ENCODE peak calls at places on chromosomes 16 and 17, in eight cellular contexts. Z is Peyer's patch, M is right lobe of liver, W is progenitor cell of endocrine pancreas, Q is brain microvascular endothelial cell, J is PC-3, B is tibial artery, S is neural crest cell. H is an unnamed sample.

GRCh38 chr16:69820926-69821541 is 58.9 kb downstream of the WWP2 start:
- DNase-seq in Z (peak), M (no peak), W (no peak), Q (no peak), J (no peak), B (peak), S (no peak), H (no peak)

GRCh38 chr16:27826081-27826892 is 237.2 kb downstream of the GSG1L start:
- DNase-seq in Z (no peak), M (no peak), W (no peak), Q (no peak), J (no peak), B (no peak), S (no peak), H (no peak)

GRCh38 chr17:72122668-72123495 is 2.1 kb downstream of the SOX9 start:
- DNase-seq in Z (peak), M (no peak), W (peak), Q (no peak), J (peak), B (peak), S (peak), H (no peak)

GRCh38 chr16:69105501-69106361 is at the start of gene HAS3:
- DNase-seq in Z (peak), M (peak), W (peak), Q (peak), J (peak), B (no peak), S (peak), H (peak)

GRCh38 chr16:47503936-47504335 is 42.8 kb downstream of the PHKB start:
- DNase-seq in Z (peak), M (no peak), W (no peak), Q (peak), J (peak), B (no peak), S (no peak), H (no peak)

GRCh38 chr17:40535924-40536717 is 29.2 kb downstream of the CCR7 start:
- DNase-seq in Z (no peak), M (no peak), W (no peak), Q (no peak), J (no peak), B (peak), S (no peak), H (no peak)

GRCh38 chr17:31295489-31295871 is 1.6 kb downstream of the OMG start:
- DNase-seq in Z (no peak), M (no peak), W (no peak), Q (no peak), J (no peak), B (no peak), S (no peak), H (no peak)

GRCh38 chr16:149024-149675 is 3.3 kb upstream of the HBZ start:
- DNase-seq in Z (no peak), M (peak), W (no peak), Q (peak), J (no peak), B (no peak), S (no peak), H (no peak)

GRCh38 chr17:40371261-40371929 is 6.9 kb upstream of the GJD3 start:
- DNase-seq in Z (no peak), M (no peak), W (no peak), Q (no peak), J (no peak), B (no peak), S (no peak), H (no peak)

GRCh38 chr16:52863000-52863399 is 189.7 kb downstream of the CHD9NB start:
- DNase-seq in Z (no peak), M (no peak), W (no peak), Q (no peak), J (no peak), B (no peak), S (no peak), H (no peak)

GRCh38 chr17:802901-803881 is 21.0 kb downstream of the MRM3 start:
- DNase-seq in Z (no peak), M (no peak), W (no peak), Q (no peak), J (no peak), B (no peak), S (no peak), H (no peak)

GRCh38 chr17:20995164-20995872 is 47.5 kb downstream of the USP22 start:
- DNase-seq in Z (peak), M (no peak), W (no peak), Q (no peak), J (no peak), B (peak), S (no peak), H (no peak)

GRCh38 chr16:65832679-65833078 is 533.8 kb upstream of the CDH5 start:
- DNase-seq in Z (no peak), M (no peak), W (no peak), Q (no peak), J (no peak), B (no peak), S (no peak), H (no peak)

GRCh38 chr16:54588026-54588425 is 301.4 kb upstream of the IRX3 start:
- DNase-seq in Z (no peak), M (no peak), W (no peak), Q (no peak), J (no peak), B (no peak), S (no peak), H (no peak)

GRCh38 chr16:4767872-4768548 is 1.0 kb upstream of the ZNF500 start:
- DNase-seq in Z (no peak), M (no peak), W (no peak), Q (peak), J (no peak), B (peak), S (no peak), H (no peak)

GRCh38 chr16:72786606-72787005 is 261.3 kb downstream of the ZFHX3 start:
- DNase-seq in Z (no peak), M (no peak), W (no peak), Q (no peak), J (no peak), B (no peak), S (no peak), H (no peak)

GRCh38 chr17:70314506-70314905 is 145.2 kb downstream of the KCNJ2 start:
- DNase-seq in Z (no peak), M (no peak), W (no peak), Q (no peak), J (no peak), B (no peak), S (no peak), H (no peak)

GRCh38 chr16:73735018-73735417 is 561.6 kb upstream of the PSMD7 start:
- DNase-seq in Z (no peak), M (no peak), W (no peak), Q (peak), J (peak), B (no peak), S (no peak), H (peak)

GRCh38 chr17:17104494-17104893 is 62.2 kb downstream of the MPRIP start:
- DNase-seq in Z (no peak), M (no peak), W (no peak), Q (no peak), J (no peak), B (no peak), S (no peak), H (no peak)

GRCh38 chr17:32152130-32152529 is 9.8 kb downstream of the RHOT1 start:
- DNase-seq in Z (peak), M (peak), W (no peak), Q (no peak), J (no peak), B (peak), S (no peak), H (no peak)

GRCh38 chr16:23771027-23771426 is 16.2 kb downstream of the CHP2 start:
- DNase-seq in Z (no peak), M (no peak), W (no peak), Q (no peak), J (peak), B (no peak), S (no peak), H (no peak)

GRCh38 chr17:43546317-43547188 is at the start of gene ETV4:
- DNase-seq in Z (peak), M (peak), W (peak), Q (peak), J (peak), B (peak), S (peak), H (peak)

GRCh38 chr16:56530872-56531271 is 11.0 kb upstream of the BBS2 start:
- DNase-seq in Z (no peak), M (no peak), W (no peak), Q (no peak), J (peak), B (no peak), S (no peak), H (no peak)

GRCh38 chr17:57988301-57989010 is 402 bp upstream of the VEZF1 start:
- DNase-seq in Z (peak), M (peak), W (no peak), Q (peak), J (peak), B (peak), S (peak), H (no peak)

GRCh38 chr16:23624092-23624491 is 17.0 kb downstream of the PALB2 start:
- DNase-seq in Z (no peak), M (no peak), W (no peak), Q (no peak), J (no peak), B (no peak), S (no peak), H (no peak)

GRCh38 chr17:27438631-27439030 is 17.6 kb upstream of the KSR1 start:
- DNase-seq in Z (no peak), M (no peak), W (no peak), Q (no peak), J (no peak), B (no peak), S (no peak), H (no peak)

GRCh38 chr17:4947411-4948165 is 742 bp downstream of the PFN1 start:
- DNase-seq in Z (peak), M (peak), W (peak), Q (peak), J (peak), B (peak), S (peak), H (no peak)

GRCh38 chr16:51198349-51198748 is 47.3 kb upstream of the SALL1 start:
- DNase-seq in Z (no peak), M (no peak), W (no peak), Q (no peak), J (no peak), B (no peak), S (no peak), H (no peak)

GRCh38 chr17:9206160-9206988 is 185.1 kb downstream of the NTN1 start:
- DNase-seq in Z (no peak), M (no peak), W (no peak), Q (no peak), J (no peak), B (no peak), S (no peak), H (no peak)

GRCh38 chr17:68790931-68791330 is 164.3 kb downstream of the ABCA8 start:
- DNase-seq in Z (no peak), M (peak), W (no peak), Q (no peak), J (no peak), B (no peak), S (no peak), H (no peak)

GRCh38 chr17:4950075-4950756 is 703 bp upstream of the ENO3 start:
- DNase-seq in Z (peak), M (peak), W (no peak), Q (no peak), J (peak), B (peak), S (no peak), H (no peak)

GRCh38 chr16:46620265-46621005 is 744 bp downstream of the SHCBP1 start:
- DNase-seq in Z (no peak), M (no peak), W (no peak), Q (peak), J (peak), B (no peak), S (no peak), H (no peak)

GRCh38 chr16:15961060-15961511 is 11.7 kb downstream of the ABCC1 start:
- DNase-seq in Z (peak), M (no peak), W (no peak), Q (no peak), J (no peak), B (no peak), S (no peak), H (peak)

GRCh38 chr16:50781043-50781442 is 39.2 kb downstream of the CYLD start:
- DNase-seq in Z (no peak), M (no peak), W (no peak), Q (no peak), J (peak), B (no peak), S (no peak), H (no peak)

GRCh38 chr17:63768433-63768832 is 5.0 kb downstream of the CCDC47 start:
- DNase-seq in Z (no peak), M (no peak), W (no peak), Q (no peak), J (no peak), B (no peak), S (no peak), H (no peak)

GRCh38 chr17:385195-385835 is 32.7 kb upstream of the RPH3AL start:
- DNase-seq in Z (peak), M (peak), W (peak), Q (no peak), J (peak), B (peak), S (no peak), H (no peak)

GRCh38 chr16:57032931-57033330 is 43.6 kb downstream of the NLRC5 start:
- DNase-seq in Z (no peak), M (no peak), W (no peak), Q (no peak), J (no peak), B (no peak), S (no peak), H (peak)

DNA sequence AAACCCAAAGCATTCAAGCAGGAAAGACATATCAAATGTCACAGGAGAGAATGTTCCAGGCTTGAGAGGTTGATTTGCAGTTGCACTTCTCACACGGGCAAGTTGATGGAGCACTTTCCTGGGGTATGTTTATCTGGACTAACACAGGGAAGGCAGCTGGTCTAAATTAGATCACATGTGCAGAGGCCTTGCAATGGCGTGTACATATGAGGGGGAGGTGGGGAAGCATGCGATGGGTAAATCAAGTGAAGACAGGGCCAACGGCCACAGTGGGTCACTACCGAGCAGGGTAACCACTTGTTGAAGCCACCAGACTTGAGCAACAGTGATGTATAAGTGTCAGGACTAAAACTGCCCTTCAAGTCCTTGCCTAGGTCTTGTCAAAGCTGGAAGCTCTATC is 156.6 kb upstream of the MAF start:
- DNase-seq in Z (no peak), M (no peak), W (no peak), Q (no peak), J (no peak), B (no peak), S (no peak), H (no peak)
- TF ChIP-seq CTCF in Z (no peak), M (no peak), W (no peak), Q (peak), J (no peak), B (no peak), S (no peak), H (no peak)

DNA sequence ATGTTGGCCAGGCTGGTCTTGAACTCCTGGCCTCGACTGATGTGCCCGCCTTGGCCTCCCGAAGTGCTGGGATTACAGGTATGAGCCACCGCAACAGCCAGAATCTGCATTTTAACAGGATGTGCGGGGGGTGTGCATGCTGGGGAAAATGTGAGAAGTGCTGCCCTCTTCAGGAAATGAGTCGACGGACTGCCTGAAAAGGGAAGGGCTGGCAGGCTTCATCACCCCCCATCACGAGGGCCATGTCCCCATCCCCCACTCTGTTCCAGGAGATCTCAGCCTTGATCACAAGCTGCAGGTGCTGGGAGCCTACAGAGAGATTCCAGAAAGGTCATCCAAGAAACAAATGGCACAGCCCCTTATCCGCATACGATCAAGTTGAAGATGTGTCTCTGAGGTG is 195.3 kb upstream of the RPL38 start:
- DNase-seq in Z (no peak), M (no peak), W (no peak), Q (no peak), J (peak), B (no peak), S (peak), H (no peak)
- TF ChIP-seq CTCF in Z (no peak), M (peak), W (peak), Q (no peak), J (peak), B (no peak), S (peak), H (no peak)

GRCh38 chr16:84318091-84318975 is 23.7 kb downstream of the WFDC1 start:
- DNase-seq in Z (no peak), M (peak), W (no peak), Q (no peak), J (no peak), B (no peak), S (no peak), H (no peak)
- TF ChIP-seq CTCF in Z (no peak), M (no peak), W (no peak), Q (no peak), J (no peak), B (no peak), S (no peak), H (no peak)

GRCh38 chr16:89491974-89492687 is 1.8 kb upstream of the ANKRD11 start:
- DNase-seq in Z (no peak), M (no peak), W (no peak), Q (no peak), J (no peak), B (no peak), S (no peak), H (no peak)

GRCh38 chr16:89489731-89490385 is 503 bp downstream of the ANKRD11 start:
- DNase-seq in Z (no peak), M (no peak), W (peak), Q (no peak), J (no peak), B (no peak), S (no peak), H (no peak)

GRCh38 chr16:89490386-89491237 is at the start of gene ANKRD11:
- DNase-seq in Z (peak), M (peak), W (peak), Q (peak), J (peak), B (peak), S (peak), H (peak)

GRCh38 chr16:89489040-89489721 is 1.2 kb downstream of the ANKRD11 start:
- DNase-seq in Z (peak), M (peak), W (peak), Q (peak), J (peak), B (peak), S (peak), H (peak)

GRCh38 chr16:89491238-89491869 is 993 bp upstream of the ANKRD11 start:
- DNase-seq in Z (no peak), M (no peak), W (no peak), Q (no peak), J (peak), B (no peak), S (no peak), H (no peak)
- TF ChIP-seq CTCF in Z (no peak), M (no peak), W (peak), Q (peak), J (peak), B (no peak), S (peak), H (no peak)

GRCh38 chr17:81711814-81712467 is at the start of gene SLC25A10:
- DNase-seq in Z (peak), M (peak), W (peak), Q (peak), J (peak), B (peak), S (peak), H (no peak)
- TF ChIP-seq CTCF in Z (no peak), M (peak), W (no peak), Q (no peak), J (no peak), B (no peak), S (no peak), H (no peak)

GRCh38 chr17:50079334-50080095 is 15.6 kb upstream of the PDK2 start:
- DNase-seq in Z (peak), M (peak), W (no peak), Q (no peak), J (peak), B (no peak), S (no peak), H (no peak)
- TF ChIP-seq CTCF in Z (no peak), M (no peak), W (peak), Q (peak), J (peak), B (peak), S (no peak), H (peak)

GRCh38 chr17:46010597-46011186 is 11.6 kb downstream of the STH start:
- DNase-seq in Z (no peak), M (no peak), W (no peak), Q (no peak), J (no peak), B (no peak), S (no peak), H (no peak)
- TF ChIP-seq CTCF in Z (no peak), M (no peak), W (no peak), Q (peak), J (peak), B (no peak), S (no peak), H (no peak)